ENCODE peak calls at places on chromosomes 1 and 21, in ten cellular contexts. Q, K, V, J, H, E, G, N, D and M are unnamed samples.

GRCh38 chr1:15153842-15154479 is 414 bp downstream of the TMEM51 start:
- DNase-seq in H (peak; percentile 43), E (peak; percentile 49), K (no peak), N (no peak), D (peak; percentile 66), G (no peak), V (peak; percentile 41), J (peak; percentile 76), Q (no peak), M (no peak)

GRCh38 chr1:214310010-214310409 is 29.1 kb downstream of the SMYD2 start:
- DNase-seq in K (no peak), E (peak; percentile 33), N (no peak), D (no peak), J (no peak), H (no peak), Q (peak; percentile 21), V (peak; percentile 21), G (no peak), M (no peak)

GRCh38 chr21:42282715-42283114 is 32.5 kb downstream of the TFF3 start:
- DNase-seq in N (no peak), G (no peak), Q (no peak), D (no peak), J (no peak), V (no peak), E (no peak), H (no peak), K (no peak), M (no peak)

GRCh38 chr21:29753216-29753615 is 186.6 kb downstream of the GRIK1 start:
- DNase-seq in J (no peak), K (no peak), V (peak; percentile 51), N (no peak), E (peak; percentile 15), G (no peak), H (no peak), D (no peak), Q (peak; percentile 39), M (no peak)

GRCh38 chr1:167681497-167682102 is 40.2 kb upstream of the MPZL1 start:
- DNase-seq in N (no peak), G (no peak), H (no peak), D (no peak), J (no peak), V (no peak), E (no peak), Q (no peak), K (no peak), M (no peak)

GRCh38 chr21:41760411-41760810 is 6.4 kb downstream of the RIPK4 start:
- DNase-seq in V (no peak), N (no peak), G (no peak), H (no peak), E (no peak), Q (no peak), K (no peak), D (no peak), J (no peak), M (no peak)

GRCh38 chr1:3019007-3019515 is 2.2 kb upstream of the ACTRT2 start:
- DNase-seq in Q (no peak), H (no peak), J (no peak), D (no peak), G (no peak), E (no peak), N (no peak), V (no peak), K (no peak), M (no peak)

GRCh38 chr1:222127096-222127495 is 385.2 kb upstream of the DUSP10 start:
- DNase-seq in Q (no peak), K (no peak), D (no peak), J (no peak), N (no peak), E (no peak), G (no peak), H (no peak), V (no peak), M (no peak)

GRCh38 chr1:205972081-205972480 is 28.8 kb upstream of the SLC26A9 start:
- DNase-seq in H (no peak), Q (no peak), G (no peak), J (no peak), V (peak; percentile 26), N (no peak), D (no peak), K (no peak), E (no peak), M (no peak)

GRCh38 chr1:53430256-53430655 is 28.9 kb upstream of the DMRTB1 start:
- DNase-seq in Q (no peak), E (no peak), G (no peak), N (no peak), V (peak; percentile 41), K (no peak), H (peak; percentile 25), D (no peak), J (no peak), M (no peak)

GRCh38 chr1:183783896-183784637 is 20.9 kb upstream of the RGL1 start:
- DNase-seq in J (no peak), G (no peak), E (peak; percentile 91), N (no peak), V (peak; percentile 44), Q (peak; percentile 29), K (no peak), H (peak; percentile 94), D (no peak), M (no peak)

GRCh38 chr1:228837817-228838716 is 102.8 kb downstream of the RHOU start:
- DNase-seq in N (no peak), V (peak; percentile 76), D (no peak), K (no peak), H (peak; percentile 96), G (no peak), E (peak; percentile 91), Q (peak; percentile 30), J (no peak), M (no peak)

GRCh38 chr1:156090822-156091188 is 8.5 kb upstream of the MEX3A start:
- DNase-seq in J (peak; percentile 88), Q (peak; percentile 63), N (no peak), K (peak; percentile 95), D (peak; percentile 99), G (peak; percentile 91), V (peak; percentile 79), H (peak; percentile 79), E (peak; percentile 78), M (peak; percentile 91)

GRCh38 chr1:19737413-19737812 is 62.3 kb downstream of the TMCO4 start:
- DNase-seq in H (peak; percentile 11), E (peak; percentile 36), K (no peak), J (no peak), D (no peak), N (no peak), Q (no peak), V (peak; percentile 42), G (no peak), M (no peak)

GRCh38 chr1:10735603-10736305 is 60.7 kb downstream of the CASZ1 start:
- DNase-seq in H (no peak), J (no peak), D (no peak), N (no peak), V (no peak), Q (no peak), G (no peak), K (no peak), E (no peak), M (no peak)

GRCh38 chr1:183070923-183071618 is 47.9 kb downstream of the LAMC1 start:
- DNase-seq in J (no peak), Q (peak; percentile 30), E (peak; percentile 93), G (no peak), D (no peak), H (peak; percentile 96), N (no peak), K (no peak), V (peak; percentile 94), M (no peak)